ENCODE peak calls at places on chromosomes 12 and 14, in six cellular contexts. W is HFFc6, A is AG04450, F is GM23338, J is astrocyte of the spinal cord, R is right lobe of liver. E is an unnamed sample.

GRCh38 chr14:93832665-93833064 is 44.4 kb upstream of the PRIMA1 start:
- DNase-seq in W (no peak), A (no peak), F (no peak), J (no peak), R (peak; percentile 62), E (no peak)

GRCh38 chr12:112176321-112177010 is 51.1 kb downstream of the TRAFD1 start:
- DNase-seq in W (no peak), A (no peak), F (no peak), J (no peak), R (no peak), E (peak; percentile 48)

GRCh38 chr14:81326451-81326850 is 73.7 kb downstream of the STON2 start:
- DNase-seq in W (no peak), A (no peak), F (no peak), J (no peak), R (no peak), E (no peak)

GRCh38 chr12:221736-222135 is 7.8 kb upstream of the SLC6A12 start:
- DNase-seq in W (no peak), A (no peak), F (no peak), J (no peak), R (no peak), E (no peak)

GRCh38 chr12:113475451-113476085 is 3.9 kb upstream of the LHX5 start:
- DNase-seq in W (no peak), A (no peak), F (peak; percentile 63), J (no peak), R (no peak), E (no peak)

GRCh38 chr12:120698677-120699076 is 11.6 kb upstream of the UNC119B start:
- DNase-seq in W (no peak), A (no peak), F (no peak), J (no peak), R (no peak), E (no peak)

GRCh38 chr12:79983492-79983891 is 48.6 kb upstream of the PPP1R12A start:
- DNase-seq in W (peak; percentile 94), A (peak; percentile 16), F (no peak), J (peak; percentile 87), R (no peak), E (no peak)

GRCh38 chr12:113062502-113063395 is 6.2 kb downstream of the DTX1 start:
- DNase-seq in W (no peak), A (no peak), F (no peak), J (peak; percentile 32), R (peak; percentile 65), E (no peak)

GRCh38 chr12:70258605-70259403 is 15.6 kb downstream of the CNOT2 start:
- DNase-seq in W (no peak), A (no peak), F (no peak), J (no peak), R (no peak), E (no peak)

GRCh38 chr14:21455592-21455911 is 371 bp downstream of the CHD8 start:
- DNase-seq in W (peak; percentile 25), A (no peak), F (no peak), J (no peak), R (no peak), E (no peak)

GRCh38 chr14:104718147-104718546 is 5.9 kb upstream of the ADSS1 start:
- DNase-seq in W (no peak), A (no peak), F (no peak), J (no peak), R (no peak), E (no peak)

GRCh38 chr14:97107760-97108159 is 310.6 kb downstream of the VRK1 start:
- DNase-seq in W (no peak), A (no peak), F (no peak), J (no peak), R (no peak), E (no peak)

GRCh38 chr14:95686935-95687334 is 709 bp downstream of the TCL1B start:
- DNase-seq in W (no peak), A (no peak), F (peak; percentile 37), J (no peak), R (no peak), E (no peak)

GRCh38 chr14:90573385-90574105 is 176.7 kb downstream of the CALM1 start:
- DNase-seq in W (no peak), A (no peak), F (no peak), J (no peak), R (no peak), E (peak; percentile 75)

GRCh38 chr12:109870648-109871047 is 9.7 kb downstream of the GLTP start:
- DNase-seq in W (peak; percentile 33), A (no peak), F (no peak), J (peak; percentile 41), R (no peak), E (no peak)

GRCh38 chr12:56867216-56867615 is 67.0 kb downstream of the SDR9C7 start:
- DNase-seq in W (no peak), A (no peak), F (peak; percentile 22), J (no peak), R (no peak), E (no peak)

GRCh38 chr14:60164717-60165546 is at the start of gene DHRS7:
- DNase-seq in W (peak; percentile 66), A (peak; percentile 24), F (peak; percentile 77), J (peak; percentile 72), R (peak; percentile 94), E (peak; percentile 93)
- TF ChIP-seq CTCF in W (peak; percentile 67), A (peak; percentile 12), F (peak; percentile 47), J (peak; percentile 27), R (peak; percentile 73), E (peak; percentile 80)

GRCh38 chr12:93895096-93895460 is 217.9 kb downstream of the CRADD start:
- DNase-seq in W (no peak), A (no peak), F (peak; percentile 23), J (no peak), R (no peak), E (no peak)

GRCh38 chr12:93888964-93889363 is 211.8 kb downstream of the CRADD start:
- DNase-seq in W (no peak), A (no peak), F (no peak), J (no peak), R (no peak), E (no peak)

GRCh38 chr12:93894391-93895095 is 217.4 kb downstream of the CRADD start:
- DNase-seq in W (no peak), A (no peak), F (no peak), J (peak; percentile 83), R (no peak), E (no peak)

GRCh38 chr12:93889516-93890202 is 212.5 kb downstream of the CRADD start:
- DNase-seq in W (no peak), A (no peak), F (no peak), J (no peak), R (no peak), E (no peak)

DNA sequence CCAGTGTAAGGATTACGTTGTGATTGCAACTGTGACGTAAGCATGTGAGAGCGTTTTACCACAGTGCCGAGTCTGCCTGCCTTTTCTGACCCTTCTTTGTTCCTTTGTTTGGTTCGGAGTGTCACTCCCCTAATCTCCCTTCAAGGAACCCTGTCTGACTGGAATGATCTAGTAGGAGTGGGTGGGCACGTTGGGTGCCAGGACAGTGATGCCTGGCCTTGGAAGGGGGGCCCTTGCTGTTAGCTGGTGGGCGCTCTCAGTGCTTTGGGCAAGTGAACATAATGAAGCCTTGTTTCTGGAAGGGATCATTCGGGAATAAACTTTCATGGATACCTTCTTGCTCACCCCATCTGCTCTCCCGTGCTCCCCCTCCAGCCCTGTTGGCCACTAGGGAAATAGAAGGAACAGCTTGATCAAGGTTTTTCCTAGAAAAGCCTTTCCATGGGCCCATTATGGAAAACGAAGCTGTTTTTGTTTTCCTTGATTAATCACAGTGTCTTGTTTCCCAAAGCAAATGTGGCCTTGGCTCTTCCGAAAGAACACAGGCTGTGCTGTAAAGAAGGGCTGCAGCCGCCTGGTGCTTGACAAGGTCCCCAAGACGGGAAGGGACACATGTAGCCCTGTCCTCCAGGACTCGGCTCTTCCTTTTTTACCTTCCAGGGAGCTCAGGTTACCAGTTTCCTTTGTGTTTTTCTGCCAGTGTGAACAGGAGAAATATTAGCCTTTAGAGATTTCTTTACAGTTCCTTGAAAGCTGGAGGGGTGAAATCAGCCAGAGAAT is 215.4 kb downstream of the CRADD start:
- DNase-seq in W (no peak), A (no peak), F (peak; percentile 38), J (no peak), R (no peak), E (no peak)
- TF ChIP-seq CTCF in W (peak; percentile 12), A (no peak), F (no peak), J (no peak), R (no peak), E (no peak)

GRCh38 chr12:52435659-52435999 is 1.5 kb upstream of the KRT75 start:
- DNase-seq in W (no peak), A (no peak), F (no peak), J (no peak), R (no peak), E (no peak)
- TF ChIP-seq CTCF in W (no peak), A (no peak), F (no peak), J (no peak), R (no peak), E (no peak)

GRCh38 chr12:30823140-30823669 is 68.5 kb upstream of the CAPRIN2 start:
- DNase-seq in W (no peak), A (no peak), F (peak; percentile 72), J (no peak), R (peak; percentile 65), E (no peak)
- TF ChIP-seq CTCF in W (no peak), A (peak; percentile 18), F (peak; percentile 3), J (no peak), R (peak; percentile 26), E (no peak)

DNA sequence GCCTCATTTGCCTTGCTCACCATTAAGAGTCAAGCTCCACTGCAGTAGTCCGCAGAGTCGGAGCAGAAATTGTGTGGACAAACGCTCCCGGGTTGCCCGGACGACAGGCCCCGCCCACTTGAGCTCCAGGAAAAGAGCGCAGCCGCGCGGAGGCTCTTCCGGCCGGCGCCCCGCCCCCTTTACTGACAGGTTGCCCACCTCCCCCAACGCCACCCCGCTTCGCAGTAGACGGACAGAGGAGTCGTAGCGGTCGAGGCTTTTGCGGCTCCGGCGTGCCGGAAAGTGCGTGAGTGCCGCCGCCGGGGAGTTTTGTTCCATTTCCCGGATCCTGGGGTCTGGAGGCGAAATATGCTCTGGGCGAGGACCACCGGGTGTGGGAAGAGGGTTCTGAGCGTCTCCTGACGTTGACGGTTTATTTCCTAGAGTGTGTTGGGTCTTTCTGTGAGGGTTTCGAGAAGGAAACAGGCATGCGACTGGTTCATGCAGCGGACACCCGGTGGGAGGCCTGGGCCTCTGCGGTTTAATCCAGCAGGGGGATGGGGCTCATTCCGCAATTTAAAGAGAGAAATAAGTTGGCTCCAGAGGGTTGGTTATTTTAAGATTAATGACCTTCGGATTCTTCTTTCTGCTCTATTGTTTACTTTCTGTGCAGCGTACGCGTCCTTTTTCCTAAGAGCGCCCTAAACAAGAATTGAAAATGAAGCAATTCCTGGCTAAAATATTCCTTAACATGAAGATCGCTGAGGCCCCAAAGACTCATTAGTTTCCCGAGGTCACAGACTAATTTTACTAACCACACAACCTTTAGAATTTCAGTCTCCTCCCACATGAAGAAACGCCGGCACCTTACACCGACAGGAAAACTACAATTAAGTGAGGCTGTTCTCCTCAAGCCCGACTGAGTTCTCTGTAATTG is at the start of the genes DNAI7 and ETFRF1:
- DNase-seq in W (peak; percentile 95), A (peak; percentile 82), F (peak; percentile 100), J (peak; percentile 98), R (peak; percentile 98), E (peak; percentile 99)
- TF ChIP-seq CTCF in W (no peak), A (peak; percentile 21), F (no peak), J (no peak), R (no peak), E (peak; percentile 26)

DNA sequence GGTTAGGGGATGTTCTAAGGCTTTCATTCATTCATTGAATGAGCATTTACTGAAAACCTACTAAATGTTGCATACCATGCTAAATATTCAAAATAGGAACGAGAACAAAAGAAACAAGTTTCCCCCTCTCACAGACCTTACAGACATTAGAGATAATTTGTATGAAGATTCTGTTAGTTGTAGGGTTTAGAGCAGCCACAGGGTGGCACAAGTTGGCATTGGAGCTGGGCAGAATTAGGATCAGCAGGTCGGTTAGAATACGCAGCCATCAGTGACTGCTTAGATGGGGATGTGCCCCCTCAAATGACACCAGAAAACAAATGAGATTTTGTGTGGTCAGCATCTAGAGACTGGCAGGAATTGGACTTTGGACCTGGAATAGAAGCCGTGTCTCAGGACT is 166.3 kb upstream of the DAAM1 start:
- DNase-seq in W (no peak), A (no peak), F (peak; percentile 28), J (no peak), R (no peak), E (no peak)
- TF ChIP-seq CTCF in W (peak; percentile 52), A (no peak), F (peak; percentile 65), J (no peak), R (no peak), E (peak; percentile 44)

E was measured in chondrocyte.